ENCODE peak calls at places on chromosomes 6 and 20, in four cellular contexts. H, P, S and N are unnamed samples.

GRCh38 chr6:166553563-166554271 is 32.8 kb downstream of the RAMACL start:
- DNase-seq in P (no peak), S (no peak), H (peak), N (peak)

GRCh38 chr6:79922018-79922417 is 25.3 kb downstream of the ELOVL4 start:
- DNase-seq in P (no peak), S (no peak), H (peak), N (no peak)

GRCh38 chr6:17957488-17957887 is 29.9 kb downstream of the KIF13A start:
- DNase-seq in S (no peak), P (no peak), H (no peak), N (no peak)

GRCh38 chr6:56570434-56571359 is 72.0 kb downstream of the DST start:
- DNase-seq in S (peak), H (peak), P (no peak), N (peak)

GRCh38 chr20:61735503-61735785 is 330.2 kb downstream of the TAF4 start:
- DNase-seq in S (no peak), H (no peak), P (no peak), N (no peak)

GRCh38 chr6:166592818-166593217 is 6.3 kb upstream of the RAMACL start:
- DNase-seq in P (no peak), H (peak), S (no peak), N (peak)

GRCh38 chr20:50737352-50737751 is 6.0 kb downstream of the PARD6B start:
- DNase-seq in P (no peak), H (no peak), S (no peak), N (peak)

GRCh38 chr6:160279850-160280249 is 21.2 kb upstream of the SLC22A2 start:
- DNase-seq in H (peak), S (no peak), P (no peak), N (peak)

GRCh38 chr6:111096246-111096645 is 8.9 kb downstream of the SLC16A10 start:
- DNase-seq in S (peak), H (peak), P (peak), N (peak)